ENCODE peak calls at places on chromosomes 12 and 14, in nine cellular contexts. U, M, F, G, A, I, S, O and D are unnamed samples.

GRCh38 chr12:124975276-124975675 is 13.7 kb downstream of the DHX37 start:
- DNase-seq in M (no peak), F (no peak), S (no peak), G (no peak), I (no peak), U (no peak), A (no peak), O (no peak), D (no peak)

GRCh38 chr12:57844725-57845477 is 1.6 kb downstream of the CTDSP2 start:
- DNase-seq in F (peak; percentile 69), S (peak; percentile 69), A (peak; percentile 62), G (peak; percentile 72), O (no peak), I (peak; percentile 84), U (peak; percentile 46), M (no peak), D (peak; percentile 46)

GRCh38 chr14:87457727-87458126 is 535.3 kb downstream of the GALC start:
- DNase-seq in U (no peak), F (no peak), A (no peak), M (no peak), I (no peak), O (no peak), S (no peak), G (no peak), D (peak; percentile 14)

GRCh38 chr12:7857916-7858315 is 14.8 kb downstream of the SLC2A14 start:
- DNase-seq in U (no peak), A (no peak), I (no peak), F (no peak), M (no peak), O (no peak), G (no peak), S (no peak), D (no peak)

GRCh38 chr14:38944691-38945090 is 158.3 kb downstream of the SEC23A start:
- DNase-seq in A (no peak), G (no peak), M (no peak), I (no peak), O (no peak), F (no peak), U (no peak), S (no peak), D (no peak)

GRCh38 chr12:88428350-88428749 is 151.9 kb downstream of the KITLG start:
- DNase-seq in S (no peak), U (no peak), G (no peak), O (no peak), A (no peak), M (no peak), F (no peak), I (no peak), D (no peak)

GRCh38 chr14:99732436-99733220 is 48.5 kb downstream of the CYP46A1 start:
- DNase-seq in O (no peak), G (no peak), S (peak; percentile 7), A (no peak), M (no peak), I (peak; percentile 17), F (no peak), U (no peak), D (no peak)

GRCh38 chr12:38689704-38690103 is 215.7 kb downstream of the CPNE8 start:
- DNase-seq in U (no peak), M (no peak), G (no peak), S (no peak), I (no peak), O (no peak), F (no peak), A (no peak), D (no peak)

GRCh38 chr12:117048585-117048904 is 50.7 kb downstream of the TESC start:
- DNase-seq in G (no peak), U (no peak), F (no peak), S (no peak), O (no peak), M (no peak), A (no peak), I (no peak), D (no peak)

GRCh38 chr12:45388545-45388944 is 172.7 kb downstream of the ANO6 start:
- DNase-seq in G (peak; percentile 12), I (no peak), O (peak; percentile 29), F (no peak), A (peak; percentile 50), U (no peak), S (peak; percentile 11), M (no peak), D (peak; percentile 36)

GRCh38 chr12:51247523-51248206 is 9.0 kb downstream of the DAZAP2 start:
- DNase-seq in G (peak; percentile 41), U (no peak), A (no peak), F (no peak), O (no peak), S (no peak), M (no peak), I (no peak), D (no peak)

GRCh38 chr14:59897757-59898383 is 22.1 kb upstream of the LRRC9 start:
- DNase-seq in I (no peak), U (no peak), G (no peak), S (no peak), M (no peak), A (peak; percentile 59), O (peak; percentile 35), F (no peak), D (peak; percentile 34)

GRCh38 chr12:76455582-76456345 is 103.8 kb downstream of the OSBPL8 start:
- DNase-seq in O (peak; percentile 58), F (no peak), U (peak; percentile 5), A (peak; percentile 60), G (peak; percentile 5), I (no peak), M (peak; percentile 22), S (peak; percentile 24), D (peak; percentile 89)

GRCh38 chr12:123938679-123939480 is 33.8 kb downstream of the CCDC92 start:
- DNase-seq in O (no peak), S (peak; percentile 38), A (peak; percentile 32), U (no peak), G (no peak), I (no peak), F (no peak), M (no peak), D (no peak)

GRCh38 chr12:2170376-2170775 is 117.6 kb downstream of the CACNA1C start:
- DNase-seq in U (no peak), A (no peak), M (no peak), I (no peak), O (no peak), G (no peak), F (no peak), S (no peak), D (no peak)

GRCh38 chr14:91143862-91144261 is 30.0 kb downstream of the DGLUCY start:
- DNase-seq in F (no peak), U (no peak), O (no peak), S (no peak), I (peak; percentile 69), G (no peak), M (no peak), A (no peak), D (no peak)

GRCh38 chr12:76449572-76449971 is 101.4 kb upstream of the BBS10 start:
- DNase-seq in O (no peak), A (no peak), U (no peak), I (no peak), M (no peak), S (no peak), G (no peak), F (no peak), D (no peak)

GRCh38 chr14:72680853-72681640 is 212.9 kb downstream of the DPF3 start:
- DNase-seq in M (no peak), O (no peak), U (no peak), S (no peak), G (no peak), F (no peak), I (no peak), A (no peak), D (no peak)

GRCh38 chr14:97840159-97840558 is 1043.0 kb downstream of the VRK1 start:
- DNase-seq in G (no peak), F (no peak), U (no peak), M (no peak), I (no peak), O (no peak), A (no peak), S (no peak), D (no peak)

GRCh38 chr14:69773571-69774276 is 6.8 kb downstream of the SRSF5 start:
- DNase-seq in O (no peak), F (no peak), M (no peak), G (no peak), U (no peak), A (no peak), S (no peak), I (no peak), D (no peak)

GRCh38 chr12:54126696-54127537 is 61.9 kb downstream of the SMUG1 start:
- DNase-seq in A (no peak), F (peak; percentile 69), S (peak; percentile 23), M (no peak), U (no peak), G (no peak), I (peak; percentile 24), O (no peak), D (no peak)

GRCh38 chr14:101365329-101366158 is 195.8 kb upstream of the DIO3 start:
- DNase-seq in M (no peak), I (no peak), O (no peak), S (no peak), G (no peak), A (no peak), F (no peak), U (no peak), D (no peak)

GRCh38 chr12:119685375-119685774 is 17.4 kb downstream of the PRKAB1 start:
- DNase-seq in U (no peak), O (no peak), I (no peak), A (no peak), F (no peak), M (no peak), G (no peak), S (no peak), D (no peak)

GRCh38 chr14:49479432-49479831 is 106.7 kb downstream of the RPS29 start:
- DNase-seq in F (no peak), M (no peak), A (no peak), S (no peak), O (no peak), I (peak; percentile 37), U (no peak), G (no peak), D (no peak)

GRCh38 chr12:110117948-110118685 is 6.0 kb upstream of the IFT81 start:
- DNase-seq in I (no peak), O (no peak), M (no peak), S (no peak), U (no peak), F (no peak), A (no peak), G (no peak), D (no peak)

GRCh38 chr14:22854963-22855724 is 16.4 kb upstream of the LRP10 start:
- DNase-seq in F (no peak), S (peak; percentile 23), A (no peak), I (no peak), G (no peak), M (no peak), U (no peak), O (no peak), D (no peak)

GRCh38 chr12:107275530-107275929 is 182.2 kb upstream of the CRY1 start:
- DNase-seq in I (no peak), M (no peak), A (no peak), U (no peak), S (no peak), F (no peak), G (no peak), O (no peak), D (no peak)

GRCh38 chr12:52601671-52602070 is 408 bp upstream of the KRT72 start:
- DNase-seq in F (no peak), M (no peak), I (no peak), U (no peak), O (no peak), G (no peak), A (no peak), S (no peak), D (no peak)

GRCh38 chr12:123121670-123122069 is 29.2 kb downstream of the PITPNM2 start:
- DNase-seq in A (no peak), I (no peak), S (no peak), G (no peak), M (no peak), U (no peak), O (no peak), F (no peak), D (no peak)

GRCh38 chr14:26601856-26602255 is 4.0 kb upstream of the NOVA1 start:
- DNase-seq in U (no peak), G (no peak), A (no peak), S (no peak), I (no peak), M (no peak), F (no peak), O (no peak), D (no peak)

GRCh38 chr14:24317141-24317927 is 6.0 kb downstream of the LTB4R start:
- DNase-seq in O (no peak), M (no peak), U (no peak), F (no peak), I (no peak), G (no peak), S (no peak), A (no peak), D (peak; percentile 45)